ENCODE peak calls at places on chromosomes 3 and 15, in five cellular contexts. Y, P, J, Q and G are unnamed samples.

GRCh38 chr3:150421799-150422548 is 13.9 kb downstream of the TSC22D2 start:
- DNase-seq in Y (peak; percentile 53), P (peak; percentile 5), J (peak; percentile 77), Q (no peak), G (no peak)

GRCh38 chr3:194872669-194872977 is 186.9 kb downstream of the FAM43A start:
- DNase-seq in Y (peak; percentile 83), P (no peak), J (peak; percentile 96), Q (peak; percentile 47), G (peak; percentile 60)

GRCh38 chr3:25911525-25912295 is 121.8 kb downstream of the OXSM start:
- DNase-seq in Y (no peak), P (no peak), J (no peak), Q (no peak), G (no peak)

GRCh38 chr15:38517312-38517711 is 47.3 kb downstream of the RASGRP1 start:
- DNase-seq in Y (peak; percentile 77), P (no peak), J (no peak), Q (no peak), G (no peak)

GRCh38 chr3:82790307-82791097 is 1029.1 kb upstream of the GBE1 start:
- DNase-seq in Y (no peak), P (no peak), J (no peak), Q (no peak), G (no peak)

GRCh38 chr3:59265566-59265965 is 215.7 kb upstream of the CFAP20DC start:
- DNase-seq in Y (no peak), P (no peak), J (no peak), Q (no peak), G (no peak)

GRCh38 chr3:113746955-113747718 is at the start of gene ATP6V1A:
- DNase-seq in Y (no peak), P (peak; percentile 85), J (peak; percentile 18), Q (peak; percentile 88), G (no peak)

GRCh38 chr3:143668924-143669790 is 179.1 kb downstream of the SLC9A9 start:
- DNase-seq in Y (no peak), P (no peak), J (no peak), Q (no peak), G (no peak)

GRCh38 chr3:11690863-11691833 is 47.4 kb upstream of the VGLL4 start:
- DNase-seq in Y (peak; percentile 50), P (no peak), J (peak; percentile 72), Q (no peak), G (peak; percentile 16)

GRCh38 chr15:31274496-31275330 is 51.9 kb upstream of the KLF13 start:
- DNase-seq in Y (peak; percentile 3), P (peak; percentile 9), J (no peak), Q (peak; percentile 23), G (no peak)

GRCh38 chr3:57179580-57180410 is 14.6 kb upstream of the IL17RD start:
- DNase-seq in Y (peak; percentile 26), P (peak; percentile 47), J (peak; percentile 59), Q (no peak), G (no peak)

GRCh38 chr15:39095218-39095879 is 485.5 kb upstream of the THBS1 start:
- DNase-seq in Y (no peak), P (no peak), J (peak; percentile 37), Q (no peak), G (no peak)

GRCh38 chr3:10510743-10511432 is 5.5 kb upstream of the ATP2B2 start:
- DNase-seq in Y (no peak), P (no peak), J (no peak), Q (no peak), G (no peak)

GRCh38 chr15:99306694-99307338 is 55.5 kb downstream of the LRRC28 start:
- DNase-seq in Y (peak; percentile 8), P (no peak), J (no peak), Q (no peak), G (no peak)

GRCh38 chr3:123122525-123123315 is 55.9 kb downstream of the PDIA5 start:
- DNase-seq in Y (peak; percentile 40), P (no peak), J (no peak), Q (no peak), G (no peak)

GRCh38 chr15:51144021-51144532 is 49.4 kb upstream of the TNFAIP8L3 start:
- DNase-seq in Y (peak; percentile 76), P (no peak), J (peak; percentile 63), Q (no peak), G (no peak)

GRCh38 chr3:46986782-46987484 is 7.5 kb downstream of the NBEAL2 start:
- DNase-seq in Y (no peak), P (no peak), J (no peak), Q (no peak), G (no peak)
- H3K4me1 ChIP-seq in Y (no peaks in the 10 kb centered on the region), P (no peaks in the 10 kb centered on the region), J (peaks cover 10% of the 10 kb centered on the region), Q (peaks cover 4% of the 10 kb centered on the region), G (peaks cover 21% of the 10 kb centered on the region)

GRCh38 chr15:66805207-66805975 is 103.4 kb downstream of the SMAD6 start:
- DNase-seq in Y (no peak), P (no peak), J (no peak), Q (no peak), G (no peak)
- H3K9ac ChIP-seq in Y (no peak overlapping the region), P (no peak overlapping the region), J (no peak overlapping the region), Q (no peak overlapping the region), G (no peak overlapping the region)

DNA sequence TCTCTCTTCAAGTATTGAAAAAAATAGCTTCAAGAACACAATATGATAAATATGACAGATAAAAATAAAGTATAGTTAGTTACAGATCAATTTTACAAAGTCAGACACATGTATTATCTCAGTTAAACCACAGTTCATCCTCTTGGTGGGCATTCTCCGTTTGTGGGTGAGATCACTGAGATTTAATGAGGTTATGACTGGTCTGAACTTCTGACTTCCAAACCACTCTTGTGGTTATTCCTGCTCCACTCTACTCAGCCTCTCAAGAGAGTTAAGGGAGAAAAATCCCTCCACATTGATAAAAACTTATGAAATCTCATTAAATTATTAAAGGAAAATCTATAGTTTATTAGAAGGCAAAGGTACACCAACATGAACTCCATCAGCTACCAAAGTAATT is 229.9 kb upstream of the LRTM1 start:
- DNase-seq in Y (peak; percentile 47), P (no peak), J (peak; percentile 20), Q (no peak), G (no peak)
- H3K4me1 ChIP-seq in Y (peaks cover 13% of the 10 kb centered on the region), P (peaks cover 22% of the 10 kb centered on the region), J (peaks cover 20% of the 10 kb centered on the region), Q (no peaks in the 10 kb centered on the region), G (no peaks in the 10 kb centered on the region)

DNA sequence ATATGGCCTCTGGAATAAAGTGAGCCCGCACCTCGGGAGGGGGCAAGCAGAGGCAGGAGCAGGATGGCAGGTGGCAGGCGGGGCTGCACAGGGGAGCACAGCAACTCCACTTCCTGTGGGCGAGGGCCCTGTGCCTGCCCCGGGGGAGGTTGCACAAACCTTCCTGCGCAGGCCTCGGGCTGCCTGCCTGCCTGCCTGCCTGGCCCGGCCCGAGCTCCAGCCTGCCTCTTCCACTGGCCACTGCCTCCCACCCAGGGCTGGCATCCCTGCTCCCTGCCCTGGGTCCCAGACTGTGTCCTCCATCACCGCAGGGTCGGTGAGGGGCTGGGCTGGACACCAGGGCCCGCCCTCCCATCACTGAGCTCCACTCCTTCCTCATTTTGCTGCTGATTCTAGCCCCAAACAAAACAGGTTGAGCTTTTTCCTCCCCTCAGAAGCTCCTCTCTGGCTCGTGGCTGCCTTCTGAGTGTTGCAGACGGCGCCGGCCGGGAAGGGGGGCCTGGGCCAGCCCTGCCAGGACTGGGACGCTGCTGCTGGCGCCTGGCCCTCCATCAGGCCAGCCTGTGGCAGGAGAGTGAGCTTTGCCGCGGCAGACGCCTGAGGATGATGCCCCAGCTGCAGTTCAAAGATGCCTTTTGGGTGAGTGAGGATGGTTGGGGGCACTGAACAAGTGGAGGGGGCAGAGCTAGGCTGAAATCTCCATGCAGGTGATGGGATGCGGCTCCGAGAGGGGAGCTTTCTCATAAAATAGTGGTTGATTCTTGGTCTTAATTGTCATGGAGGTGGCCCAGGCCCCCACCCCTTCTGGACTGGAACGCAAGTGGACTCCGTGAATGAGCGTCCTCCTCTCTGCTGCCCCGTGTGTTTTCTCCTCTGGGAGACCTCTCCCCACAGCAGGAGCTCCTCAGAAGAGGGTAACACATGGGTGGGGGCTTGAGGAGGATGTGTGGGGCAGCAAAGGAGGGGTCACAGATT is at the start of gene PSTPIP1:
- DNase-seq in Y (no peak), P (peak; percentile 87), J (no peak), Q (no peak), G (no peak)
- H3K9ac ChIP-seq in Y (no peak within 1 kb of the TSS), P (peak within 1 kb of the TSS; percentile 46), J (no peak within 1 kb of the TSS), Q (no peak within 1 kb of the TSS), G (no peak within 1 kb of the TSS)

GRCh38 chr3:170278632-170279031 is 56.4 kb downstream of the PRKCI start:
- DNase-seq in Y (no peak), P (no peak), J (no peak), Q (no peak), G (no peak)
- H3K4me1 ChIP-seq in Y (peaks cover 6% of the 10 kb centered on the region), P (no peaks in the 10 kb centered on the region), J (no peaks in the 10 kb centered on the region), Q (no peaks in the 10 kb centered on the region), G (no peaks in the 10 kb centered on the region)

GRCh38 chr15:65312400-65312916 is 8.0 kb downstream of the RNU5B-1 start:
- DNase-seq in Y (no peak), P (peak; percentile 77), J (no peak), Q (no peak), G (no peak)
- H3K9ac ChIP-seq in Y (no peak overlapping the region), P (no peak overlapping the region), J (no peak overlapping the region), Q (no peak overlapping the region), G (no peak overlapping the region)

DNA sequence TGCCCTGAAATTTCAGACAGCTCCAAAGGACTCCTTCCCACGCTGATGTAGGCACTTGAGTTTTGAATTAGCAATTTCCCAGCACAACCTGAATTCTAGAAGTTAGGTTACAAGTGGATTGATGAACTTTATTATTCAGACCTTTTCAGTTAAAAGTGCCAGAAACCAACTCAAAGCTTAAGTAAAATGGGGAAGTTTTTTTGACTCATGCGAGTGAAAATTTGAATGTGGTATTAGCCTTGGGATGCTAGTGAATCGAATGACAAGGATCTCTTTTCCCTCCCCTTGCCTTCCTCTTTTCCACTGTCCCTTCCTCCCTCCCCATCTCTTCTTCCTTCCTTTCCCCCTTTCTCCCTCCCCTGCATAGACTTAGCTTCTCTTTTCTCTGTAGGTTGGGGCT is 295.2 kb upstream of the PROK2 start:
- DNase-seq in Y (no peak), P (no peak), J (no peak), Q (no peak), G (no peak)
- H3K4me1 ChIP-seq in Y (no peaks in the 10 kb centered on the region), P (no peaks in the 10 kb centered on the region), J (no peaks in the 10 kb centered on the region), Q (peaks cover 5% of the 10 kb centered on the region), G (peaks cover 9% of the 10 kb centered on the region)